ENCODE peak calls at places on chromosomes 2 and 18, in six cellular contexts. One of them, this sample, is unnamed.

GRCh38 chr18:48058486-48058885 is 128.0 kb upstream of the SMAD2 start:
- DNase-seq in heart right ventricle: no peak
- DNase-seq in left lung: no peak
- DNase-seq in hepatocyte: no peak
- DNase-seq in suprapubic skin: no peak
- DNase-seq in GM12865: no peak
- DNase-seq in this sample: no peak

GRCh38 chr2:102041351-102041750 is 49.6 kb downstream of the IL1R2 start:
- DNase-seq in heart right ventricle: no peak
- DNase-seq in left lung: no peak
- DNase-seq in hepatocyte: no peak
- DNase-seq in suprapubic skin: no peak
- DNase-seq in GM12865: no peak
- DNase-seq in this sample: no peak

GRCh38 chr18:35267809-35268208 is 22.2 kb downstream of the ZSCAN30 start:
- DNase-seq in heart right ventricle: peak
- DNase-seq in left lung: no peak
- DNase-seq in hepatocyte: no peak
- DNase-seq in suprapubic skin: peak
- DNase-seq in GM12865: no peak
- DNase-seq in this sample: no peak

GRCh38 chr2:32668254-32668653 is 40.4 kb downstream of the TTC27 start:
- DNase-seq in heart right ventricle: no peak
- DNase-seq in left lung: no peak
- DNase-seq in hepatocyte: no peak
- DNase-seq in suprapubic skin: no peak
- DNase-seq in GM12865: no peak
- DNase-seq in this sample: no peak

GRCh38 chr18:56245856-56246575 is 392.4 kb downstream of the TXNL1 start:
- DNase-seq in heart right ventricle: no peak
- DNase-seq in left lung: no peak
- DNase-seq in hepatocyte: no peak
- DNase-seq in suprapubic skin: no peak
- DNase-seq in GM12865: peak
- DNase-seq in this sample: no peak

GRCh38 chr2:44247924-44248323 is 27.4 kb upstream of the SLC3A1 start:
- DNase-seq in heart right ventricle: no peak
- DNase-seq in left lung: no peak
- DNase-seq in hepatocyte: no peak
- DNase-seq in suprapubic skin: no peak
- DNase-seq in GM12865: peak
- DNase-seq in this sample: no peak

GRCh38 chr2:230650585-230651137 is 62.0 kb upstream of the CAB39 start:
- DNase-seq in heart right ventricle: no peak
- DNase-seq in left lung: peak
- DNase-seq in hepatocyte: no peak
- DNase-seq in suprapubic skin: no peak
- DNase-seq in GM12865: peak
- DNase-seq in this sample: no peak

GRCh38 chr18:74951165-74951760 is 257.7 kb downstream of the PTGR3 start:
- DNase-seq in heart right ventricle: no peak
- DNase-seq in left lung: peak
- DNase-seq in hepatocyte: peak
- DNase-seq in suprapubic skin: no peak
- DNase-seq in GM12865: peak
- DNase-seq in this sample: peak

GRCh38 chr2:104850322-104851184 is 3.4 kb upstream of the POU3F3 start:
- DNase-seq in heart right ventricle: no peak
- DNase-seq in left lung: no peak
- DNase-seq in hepatocyte: no peak
- DNase-seq in suprapubic skin: no peak
- DNase-seq in GM12865: no peak
- DNase-seq in this sample: no peak

GRCh38 chr2:8628870-8629209 is 53.0 kb upstream of the ID2 start:
- DNase-seq in heart right ventricle: no peak
- DNase-seq in left lung: peak
- DNase-seq in hepatocyte: no peak
- DNase-seq in suprapubic skin: peak
- DNase-seq in GM12865: peak
- DNase-seq in this sample: no peak

GRCh38 chr2:197498627-197498936 is 1.1 kb downstream of the HSPD1 start:
- DNase-seq in heart right ventricle: no peak
- DNase-seq in left lung: no peak
- DNase-seq in hepatocyte: no peak
- DNase-seq in suprapubic skin: no peak
- DNase-seq in GM12865: no peak
- DNase-seq in this sample: no peak

GRCh38 chr2:104786204-104786603 is 67.7 kb upstream of the POU3F3 start:
- DNase-seq in heart right ventricle: no peak
- DNase-seq in left lung: no peak
- DNase-seq in hepatocyte: no peak
- DNase-seq in suprapubic skin: no peak
- DNase-seq in GM12865: no peak
- DNase-seq in this sample: no peak

GRCh38 chr2:2742745-2743144 is 411.7 kb upstream of the MYT1L start:
- DNase-seq in heart right ventricle: no peak
- DNase-seq in left lung: no peak
- DNase-seq in hepatocyte: no peak
- DNase-seq in suprapubic skin: no peak
- DNase-seq in GM12865: no peak
- DNase-seq in this sample: peak

GRCh38 chr2:221049950-221050349 is 522.2 kb downstream of the EPHA4 start:
- DNase-seq in heart right ventricle: no peak
- DNase-seq in left lung: no peak
- DNase-seq in hepatocyte: no peak
- DNase-seq in suprapubic skin: no peak
- DNase-seq in GM12865: peak
- DNase-seq in this sample: no peak

GRCh38 chr18:11826836-11827235 is 24.4 kb upstream of the CHMP1B start:
- DNase-seq in heart right ventricle: no peak
- DNase-seq in left lung: no peak
- DNase-seq in hepatocyte: no peak
- DNase-seq in suprapubic skin: no peak
- DNase-seq in GM12865: peak
- DNase-seq in this sample: no peak

GRCh38 chr2:158546412-158547144 is 89.8 kb downstream of the PKP4 start:
- DNase-seq in heart right ventricle: no peak
- DNase-seq in left lung: no peak
- DNase-seq in hepatocyte: no peak
- DNase-seq in suprapubic skin: no peak
- DNase-seq in GM12865: peak
- DNase-seq in this sample: no peak

GRCh38 chr2:226411727-226412360 is 387.8 kb downstream of the IRS1 start:
- DNase-seq in heart right ventricle: no peak
- DNase-seq in left lung: no peak
- DNase-seq in hepatocyte: peak
- DNase-seq in suprapubic skin: no peak
- DNase-seq in GM12865: no peak
- DNase-seq in this sample: peak

GRCh38 chr18:5285326-5285725 is 10.2 kb downstream of the ZBTB14 start:
- DNase-seq in heart right ventricle: no peak
- DNase-seq in left lung: no peak
- DNase-seq in hepatocyte: no peak
- DNase-seq in suprapubic skin: no peak
- DNase-seq in GM12865: no peak
- DNase-seq in this sample: no peak

GRCh38 chr2:109290887-109291675 is 162.1 kb downstream of the SH3RF3 start:
- DNase-seq in heart right ventricle: peak
- DNase-seq in left lung: no peak
- DNase-seq in hepatocyte: no peak
- DNase-seq in suprapubic skin: no peak
- DNase-seq in GM12865: no peak
- DNase-seq in this sample: peak

GRCh38 chr2:71940695-71941094 is 207.0 kb downstream of the CYP26B1 start:
- DNase-seq in heart right ventricle: no peak
- DNase-seq in left lung: no peak
- DNase-seq in hepatocyte: no peak
- DNase-seq in suprapubic skin: no peak
- DNase-seq in GM12865: no peak
- DNase-seq in this sample: no peak

GRCh38 chr2:199973703-199974102 is 18.3 kb downstream of the MAIP1 start:
- DNase-seq in heart right ventricle: no peak
- DNase-seq in left lung: no peak
- DNase-seq in hepatocyte: peak
- DNase-seq in suprapubic skin: no peak
- DNase-seq in GM12865: no peak
- DNase-seq in this sample: peak

GRCh38 chr2:127859712-127860085 is 1.7 kb upstream of the POLR2D start:
- DNase-seq in heart right ventricle: peak
- DNase-seq in left lung: peak
- DNase-seq in hepatocyte: peak
- DNase-seq in suprapubic skin: no peak
- DNase-seq in GM12865: peak
- DNase-seq in this sample: peak

GRCh38 chr2:32937602-32938450 is 8.9 kb upstream of the LTBP1 start:
- DNase-seq in heart right ventricle: no peak
- DNase-seq in left lung: no peak
- DNase-seq in hepatocyte: peak
- DNase-seq in suprapubic skin: no peak
- DNase-seq in GM12865: no peak
- DNase-seq in this sample: peak

DNA sequence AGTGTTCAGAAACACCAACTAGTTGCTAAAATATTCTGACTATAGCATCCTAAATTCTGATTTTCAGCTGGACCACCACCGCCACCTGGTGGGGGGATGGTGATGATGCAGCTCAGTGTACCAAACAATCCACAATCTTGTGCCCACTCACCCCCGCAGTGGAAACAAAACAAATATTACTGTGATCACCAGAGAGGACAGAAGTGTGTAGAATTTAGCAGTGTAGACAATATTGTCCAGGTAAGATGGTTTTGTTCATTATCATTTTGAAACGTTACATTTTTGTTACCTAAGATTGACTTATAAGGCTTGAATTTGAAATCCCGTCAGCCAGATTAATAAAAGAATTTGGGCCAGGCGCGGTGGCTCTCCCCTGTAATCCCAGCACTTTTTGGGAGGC is 31.7 kb upstream of the UBXN4 start:
- DNase-seq in heart right ventricle: peak
- DNase-seq in left lung: peak
- DNase-seq in hepatocyte: peak
- DNase-seq in suprapubic skin: peak
- DNase-seq in GM12865: peak
- DNase-seq in this sample: peak
- TF ChIP-seq CTCF in heart right ventricle: peak
- TF ChIP-seq CTCF in left lung: peak
- TF ChIP-seq CTCF in hepatocyte: peak
- TF ChIP-seq CTCF in suprapubic skin: peak
- TF ChIP-seq CTCF in GM12865: peak
- TF ChIP-seq CTCF in this sample: peak

DNA sequence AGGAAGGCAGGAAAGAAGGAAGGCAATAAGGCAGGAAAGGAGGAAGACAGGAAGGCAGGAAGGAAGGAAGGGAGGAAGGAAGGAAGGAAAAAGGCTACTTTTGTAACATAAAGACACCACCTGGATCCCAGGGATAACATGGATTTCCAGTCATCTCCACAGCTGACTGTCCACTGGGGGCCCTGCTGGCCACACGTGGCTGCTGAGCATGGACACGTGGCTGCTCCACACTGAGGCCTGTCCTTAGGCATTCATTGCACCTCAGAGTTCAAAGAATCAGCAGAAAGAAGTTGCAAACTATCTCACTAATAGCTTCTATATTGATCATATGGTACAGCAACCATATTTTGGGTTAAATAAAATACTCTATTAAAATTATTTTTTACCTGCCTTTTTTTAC is 130.2 kb upstream of the SALL3 start:
- DNase-seq in heart right ventricle: no peak
- DNase-seq in left lung: no peak
- DNase-seq in hepatocyte: no peak
- DNase-seq in suprapubic skin: no peak
- DNase-seq in GM12865: no peak
- DNase-seq in this sample: no peak
- H3K4me3 ChIP-seq in heart right ventricle: no peak
- H3K4me3 ChIP-seq in left lung: no peak
- H3K4me3 ChIP-seq in hepatocyte: no peak
- H3K4me3 ChIP-seq in suprapubic skin: no peak
- H3K4me3 ChIP-seq in GM12865: no peak
- H3K4me3 ChIP-seq in this sample: no peak

GRCh38 chr18:22320736-22321135 is 97.0 kb downstream of the CTAGE1 start:
- DNase-seq in heart right ventricle: no peak
- DNase-seq in left lung: no peak
- DNase-seq in hepatocyte: no peak
- DNase-seq in suprapubic skin: no peak
- DNase-seq in GM12865: no peak
- DNase-seq in this sample: no peak
- TF ChIP-seq CTCF in heart right ventricle: no peak
- TF ChIP-seq CTCF in left lung: no peak
- TF ChIP-seq CTCF in hepatocyte: no peak
- TF ChIP-seq CTCF in suprapubic skin: no peak
- TF ChIP-seq CTCF in GM12865: no peak
- TF ChIP-seq CTCF in this sample: no peak

DNA sequence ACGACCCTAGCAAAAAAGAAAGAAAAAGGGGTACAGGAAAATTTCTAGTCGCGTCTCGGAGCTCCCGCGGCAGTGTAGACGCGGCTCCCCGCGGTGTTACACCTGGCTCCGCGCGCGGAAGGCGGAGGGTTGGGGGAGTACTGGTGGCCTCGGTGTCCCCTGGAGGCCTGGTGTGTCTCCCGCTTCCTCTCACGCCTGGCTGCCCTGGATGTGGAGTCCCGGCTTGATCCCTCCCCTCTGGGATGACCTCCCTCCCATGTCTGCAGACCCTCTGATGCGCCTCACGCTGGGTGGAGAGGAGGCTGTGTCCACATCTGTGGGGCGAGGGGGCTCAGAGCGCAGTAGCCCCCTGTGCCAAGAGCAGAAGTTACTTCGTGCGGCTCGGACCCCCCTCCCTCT is 1.2 kb downstream of the KIF5C start:
- DNase-seq in heart right ventricle: no peak
- DNase-seq in left lung: no peak
- DNase-seq in hepatocyte: peak
- DNase-seq in suprapubic skin: peak
- DNase-seq in GM12865: peak
- DNase-seq in this sample: no peak
- H3K4me3 ChIP-seq in heart right ventricle: peak
- H3K4me3 ChIP-seq in left lung: peak
- H3K4me3 ChIP-seq in hepatocyte: peak
- H3K4me3 ChIP-seq in suprapubic skin: peak
- H3K4me3 ChIP-seq in GM12865: peak
- H3K4me3 ChIP-seq in this sample: no peak

This sample was measured in bronchial epithelial cell.